ENCODE peak calls at places on chromosomes 12 and 14, in five cellular contexts. One of them, this sample, is unnamed. For H3K4me1, the result is how much of the 10 kb centered on the place peaks cover.

GRCh38 chr14:65961004-65961403 is 525.2 kb upstream of the CCDC196 start:
- DNase-seq in neural progenitor cell: peak
- DNase-seq in PC-9: peak
- DNase-seq in lower lobe of right lung: peak
- DNase-seq in A549: peak
- DNase-seq in this sample: no peak

GRCh38 chr12:41409628-41410027 is 221.5 kb downstream of the PDZRN4 start:
- DNase-seq in neural progenitor cell: no peak
- DNase-seq in PC-9: no peak
- DNase-seq in lower lobe of right lung: no peak
- DNase-seq in A549: no peak
- DNase-seq in this sample: no peak

GRCh38 chr14:77259025-77259715 is 11.8 kb downstream of the NGB start:
- DNase-seq in neural progenitor cell: no peak
- DNase-seq in PC-9: no peak
- DNase-seq in lower lobe of right lung: peak
- DNase-seq in A549: no peak
- DNase-seq in this sample: no peak

GRCh38 chr12:131894981-131895639 is 688 bp downstream of the ULK1 start:
- DNase-seq in neural progenitor cell: peak
- DNase-seq in PC-9: no peak
- DNase-seq in lower lobe of right lung: no peak
- DNase-seq in A549: no peak
- DNase-seq in this sample: no peak

GRCh38 chr14:69928111-69928523 is 48.9 kb downstream of the SMOC1 start:
- DNase-seq in neural progenitor cell: no peak
- DNase-seq in PC-9: no peak
- DNase-seq in lower lobe of right lung: no peak
- DNase-seq in A549: no peak
- DNase-seq in this sample: no peak

GRCh38 chr14:23195552-23196101 is 12.2 kb upstream of the SLC7A8 start:
- DNase-seq in neural progenitor cell: no peak
- DNase-seq in PC-9: no peak
- DNase-seq in lower lobe of right lung: no peak
- DNase-seq in A549: no peak
- DNase-seq in this sample: no peak

GRCh38 chr14:65412881-65413738 is 580 bp downstream of the FUT8 start:
- DNase-seq in neural progenitor cell: peak
- DNase-seq in PC-9: no peak
- DNase-seq in lower lobe of right lung: peak
- DNase-seq in A549: peak
- DNase-seq in this sample: peak

GRCh38 chr14:90605430-90605829 is 208.6 kb downstream of the CALM1 start:
- DNase-seq in neural progenitor cell: peak
- DNase-seq in PC-9: no peak
- DNase-seq in lower lobe of right lung: no peak
- DNase-seq in A549: no peak
- DNase-seq in this sample: no peak

GRCh38 chr12:124125472-124125871 is 152.5 kb downstream of the ZNF664 start:
- DNase-seq in neural progenitor cell: no peak
- DNase-seq in PC-9: no peak
- DNase-seq in lower lobe of right lung: no peak
- DNase-seq in A549: no peak
- DNase-seq in this sample: peak

GRCh38 chr12:49364989-49365388 is 2.3 kb upstream of the SPATS2 start:
- DNase-seq in neural progenitor cell: no peak
- DNase-seq in PC-9: no peak
- DNase-seq in lower lobe of right lung: no peak
- DNase-seq in A549: no peak
- DNase-seq in this sample: peak

GRCh38 chr12:68495666-68496065 is 115.0 kb upstream of the RAP1B start:
- DNase-seq in neural progenitor cell: no peak
- DNase-seq in PC-9: no peak
- DNase-seq in lower lobe of right lung: no peak
- DNase-seq in A549: no peak
- DNase-seq in this sample: no peak

GRCh38 chr12:19382111-19382526 is 57.2 kb upstream of the AEBP2 start:
- DNase-seq in neural progenitor cell: peak
- DNase-seq in PC-9: peak
- DNase-seq in lower lobe of right lung: no peak
- DNase-seq in A549: peak
- DNase-seq in this sample: peak

GRCh38 chr12:53623986-53624385 is 2.2 kb downstream of the ATF7 start:
- DNase-seq in neural progenitor cell: no peak
- DNase-seq in PC-9: no peak
- DNase-seq in lower lobe of right lung: no peak
- DNase-seq in A549: no peak
- DNase-seq in this sample: no peak

GRCh38 chr12:41514050-41514449 is 325.9 kb downstream of the PDZRN4 start:
- DNase-seq in neural progenitor cell: no peak
- DNase-seq in PC-9: no peak
- DNase-seq in lower lobe of right lung: no peak
- DNase-seq in A549: no peak
- DNase-seq in this sample: no peak

DNA sequence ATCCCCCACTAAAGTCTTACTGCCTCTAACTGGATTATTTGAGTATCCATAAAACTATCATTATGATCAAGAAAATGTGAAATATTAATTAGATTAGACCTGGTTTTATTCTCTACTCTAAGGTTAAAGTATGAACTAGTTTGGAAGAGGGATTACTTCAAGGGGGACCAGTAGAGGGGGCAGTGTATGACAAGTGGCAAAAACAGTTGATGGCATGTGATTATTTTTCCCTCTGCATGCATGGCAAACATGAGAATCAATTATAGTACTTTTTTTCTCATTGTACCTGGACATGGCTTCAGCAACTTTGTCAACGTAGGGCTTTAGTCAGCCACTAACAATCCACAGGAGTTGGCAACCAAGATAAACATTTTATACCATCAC is 145.0 kb upstream of the SLC38A2 start:
- DNase-seq in neural progenitor cell: no peak
- DNase-seq in PC-9: no peak
- DNase-seq in lower lobe of right lung: no peak
- DNase-seq in A549: no peak
- DNase-seq in this sample: no peak
- TF ChIP-seq CTCF in neural progenitor cell: peak
- TF ChIP-seq CTCF in PC-9: no peak
- TF ChIP-seq CTCF in lower lobe of right lung: no peak
- TF ChIP-seq CTCF in A549: no peak
- TF ChIP-seq CTCF in this sample: peak

DNA sequence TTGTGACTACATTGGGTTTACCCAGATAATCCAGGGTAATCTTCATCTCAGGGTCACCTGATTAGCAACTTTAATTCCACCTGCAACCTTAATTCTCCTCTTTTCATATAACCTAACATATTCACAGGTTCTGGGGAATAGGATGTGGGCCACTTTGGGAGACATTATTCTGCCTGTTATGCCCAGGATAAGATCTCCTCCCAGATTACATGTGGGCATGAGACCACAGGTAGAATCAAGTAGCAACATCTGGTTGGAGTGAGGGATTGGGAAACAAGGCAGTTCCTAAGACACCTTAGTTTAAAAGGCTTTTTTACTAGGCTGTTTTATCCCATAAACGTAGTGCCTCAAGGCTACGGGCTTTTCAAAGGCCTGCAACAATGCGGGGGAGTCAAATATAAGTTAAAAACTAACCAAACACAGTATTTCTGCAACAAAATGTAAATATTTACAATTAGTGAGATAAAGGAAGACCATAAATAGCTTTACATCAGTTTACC is 181.5 kb downstream of the FOXA1 start:
- DNase-seq in neural progenitor cell: no peak
- DNase-seq in PC-9: no peak
- DNase-seq in lower lobe of right lung: no peak
- DNase-seq in A549: no peak
- DNase-seq in this sample: no peak
- H3K27ac ChIP-seq in neural progenitor cell: no peak
- H3K27ac ChIP-seq in PC-9: no peak
- H3K27ac ChIP-seq in lower lobe of right lung: no peak
- H3K27ac ChIP-seq in A549: no peak
- H3K27ac ChIP-seq in this sample: no peak

GRCh38 chr12:58916891-58917570 is 3.3 kb downstream of the LRIG3 start:
- DNase-seq in neural progenitor cell: peak
- DNase-seq in PC-9: no peak
- DNase-seq in lower lobe of right lung: no peak
- DNase-seq in A549: no peak
- DNase-seq in this sample: peak

GRCh38 chr12:58917699-58918334 is 2.5 kb downstream of the LRIG3 start:
- DNase-seq in neural progenitor cell: peak
- DNase-seq in PC-9: no peak
- DNase-seq in lower lobe of right lung: no peak
- DNase-seq in A549: no peak
- DNase-seq in this sample: peak

GRCh38 chr12:58916153-58916709 is 4.1 kb downstream of the LRIG3 start:
- DNase-seq in neural progenitor cell: no peak
- DNase-seq in PC-9: no peak
- DNase-seq in lower lobe of right lung: no peak
- DNase-seq in A549: no peak
- DNase-seq in this sample: no peak

GRCh38 chr12:58915634-58916033 is 4.7 kb downstream of the LRIG3 start:
- DNase-seq in neural progenitor cell: peak
- DNase-seq in PC-9: no peak
- DNase-seq in lower lobe of right lung: no peak
- DNase-seq in A549: no peak
- DNase-seq in this sample: peak

DNA sequence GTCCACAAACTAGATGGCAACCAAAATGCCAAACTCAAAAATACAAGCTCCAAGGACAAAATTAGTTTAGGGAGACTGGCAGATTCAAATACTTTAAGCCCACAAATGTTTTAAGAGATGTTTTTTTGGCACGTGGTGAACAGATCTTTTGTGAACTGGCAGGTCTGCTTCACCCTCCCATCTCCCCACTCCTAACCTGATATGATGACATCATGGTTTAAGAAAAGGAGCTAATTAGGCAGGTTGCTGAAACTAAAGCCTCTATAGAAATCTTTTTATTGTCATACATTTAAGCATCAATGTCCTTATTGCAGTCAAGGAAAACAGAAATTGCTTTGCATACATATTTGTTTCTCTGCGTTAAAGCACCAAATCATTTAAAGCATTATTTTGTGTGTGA is 5.8 kb downstream of the LRIG3 start:
- DNase-seq in neural progenitor cell: no peak
- DNase-seq in PC-9: no peak
- DNase-seq in lower lobe of right lung: no peak
- DNase-seq in A549: no peak
- DNase-seq in this sample: no peak
- H3K4me1 ChIP-seq in neural progenitor cell: half or more
- H3K4me1 ChIP-seq in PC-9: under half
- H3K4me1 ChIP-seq in lower lobe of right lung: under half
- H3K4me1 ChIP-seq in A549: under half
- H3K4me1 ChIP-seq in this sample: under half

GRCh38 chr12:14135996-14136395 is 154.6 kb upstream of the GRIN2B start:
- DNase-seq in neural progenitor cell: no peak
- DNase-seq in PC-9: no peak
- DNase-seq in lower lobe of right lung: no peak
- DNase-seq in A549: no peak
- DNase-seq in this sample: no peak

GRCh38 chr12:14138495-14138894 is 157.1 kb upstream of the GRIN2B start:
- DNase-seq in neural progenitor cell: peak
- DNase-seq in PC-9: no peak
- DNase-seq in lower lobe of right lung: no peak
- DNase-seq in A549: no peak
- DNase-seq in this sample: no peak
- TF ChIP-seq CTCF in neural progenitor cell: peak
- TF ChIP-seq CTCF in PC-9: peak
- TF ChIP-seq CTCF in lower lobe of right lung: no peak
- TF ChIP-seq CTCF in A549: no peak
- TF ChIP-seq CTCF in this sample: no peak

GRCh38 chr14:71780075-71780474 is 152.2 kb upstream of the RGS6 start:
- DNase-seq in neural progenitor cell: no peak
- DNase-seq in PC-9: no peak
- DNase-seq in lower lobe of right lung: no peak
- DNase-seq in A549: no peak
- DNase-seq in this sample: no peak
- H3K27ac ChIP-seq in neural progenitor cell: no peak
- H3K27ac ChIP-seq in PC-9: no peak
- H3K27ac ChIP-seq in lower lobe of right lung: peak
- H3K27ac ChIP-seq in A549: no peak
- H3K27ac ChIP-seq in this sample: no peak

This sample was measured in foreskin keratinocyte.